ENCODE peak calls at places on chromosome 1, in eight cellular contexts. A is thyroid gland; R is left ventricle myocardium superior; Y is lung; C is activated naive CD4-positive, alpha-beta T cell treated with anti-CD3 and anti-CD28 coated beads, Interleukin-2, amount 10 ng/mL, durations not matched to agents 7 days and 5 days; P is AG10803; Q is ureter; H is stromal cell of bone marrow. O is an unnamed sample.

GRCh38 chr1:160768295-160768657 is 27.7 kb upstream of the LY9 start:
- DNase-seq in Y (no peak), P (peak; percentile 3), C (peak; percentile 93), A (no peak), H (no peak), Q (no peak), R (peak; percentile 51), O (peak; percentile 41)

GRCh38 chr1:209805341-209805781 is 581 bp downstream of the IRF6 start:
- DNase-seq in A (peak; percentile 67), P (no peak), Q (no peak), C (no peak), Y (no peak), H (no peak), R (no peak), O (no peak)

GRCh38 chr1:153773004-153773921 is 1.9 kb upstream of the SLC27A3 start:
- DNase-seq in C (no peak), Y (peak; percentile 46), P (no peak), Q (no peak), H (no peak), R (no peak), A (no peak), O (no peak)

GRCh38 chr1:226829105-226829504 is 41.3 kb upstream of the PSEN2 start:
- DNase-seq in Y (no peak), P (no peak), H (no peak), A (no peak), Q (no peak), C (no peak), R (no peak), O (no peak)

GRCh38 chr1:88773540-88774150 is 89.6 kb downstream of the PKN2 start:
- DNase-seq in Y (no peak), Q (no peak), A (no peak), P (peak; percentile 35), R (no peak), H (peak; percentile 25), C (no peak), O (no peak)

GRCh38 chr1:15400627-15401026 is 9.1 kb upstream of the EFHD2 start:
- DNase-seq in C (no peak), A (peak; percentile 36), P (no peak), R (no peak), Q (peak; percentile 74), H (no peak), Y (no peak), O (no peak)

GRCh38 chr1:68495968-68496679 is 758 bp downstream of the DEPDC1 start:
- DNase-seq in A (no peak), C (no peak), P (no peak), Y (no peak), Q (no peak), H (no peak), R (no peak), O (no peak)

GRCh38 chr1:234608720-234609527 is 1.1 kb downstream of the IRF2BP2 start:
- DNase-seq in P (peak; percentile 48), A (peak; percentile 47), C (peak; percentile 77), Y (no peak), Q (no peak), R (peak; percentile 72), H (no peak), O (peak; percentile 62)

GRCh38 chr1:151934048-151934493 is 24.8 kb upstream of the THEM4 start:
- DNase-seq in C (peak; percentile 51), H (no peak), A (peak; percentile 25), Q (no peak), R (no peak), Y (peak; percentile 48), P (peak; percentile 58), O (peak; percentile 55)

GRCh38 chr1:23530089-23530749 is 814 bp downstream of the E2F2 start:
- DNase-seq in C (peak; percentile 52), H (no peak), A (no peak), P (no peak), R (no peak), Y (no peak), Q (no peak), O (no peak)

GRCh38 chr1:208534979-208535378 is 290.8 kb upstream of the PLXNA2 start:
- DNase-seq in P (no peak), A (no peak), Y (peak; percentile 9), H (no peak), Q (no peak), C (no peak), R (no peak), O (no peak)

GRCh38 chr1:91613594-91613993 is 112.9 kb downstream of the CDC7 start:
- DNase-seq in P (peak; percentile 60), Q (no peak), Y (no peak), R (no peak), C (no peak), A (no peak), H (no peak), O (no peak)

GRCh38 chr1:201888282-201889033 is at the start of gene SHISA4:
- DNase-seq in P (peak; percentile 55), Y (peak; percentile 83), A (peak; percentile 98), H (peak; percentile 45), R (peak; percentile 90), C (peak; percentile 47), Q (peak; percentile 70), O (peak; percentile 84)

GRCh38 chr1:174999926-175000696 is at the start of gene CACYBP:
- DNase-seq in Q (peak; percentile 61), H (no peak), P (peak; percentile 28), Y (peak; percentile 52), C (no peak), A (peak; percentile 47), R (peak; percentile 70), O (peak; percentile 43)

GRCh38 chr1:229643996-229644748 is 18.1 kb downstream of the URB2 start:
- DNase-seq in A (no peak), Q (no peak), R (no peak), Y (no peak), H (peak; percentile 9), C (no peak), P (peak; percentile 53), O (no peak)

GRCh38 chr1:37398096-37398495 is 76.3 kb upstream of the ZC3H12A start:
- DNase-seq in C (no peak), H (no peak), R (no peak), P (no peak), A (no peak), Y (no peak), Q (no peak), O (no peak)

GRCh38 chr1:200737647-200738296 is 921 bp upstream of the CAMSAP2 start:
- DNase-seq in P (no peak), R (no peak), Y (no peak), H (no peak), A (no peak), Q (no peak), C (no peak), O (no peak)

O was measured in heart right ventricle.